ENCODE peak calls at places on chromosome 13, in five cellular contexts. H is mesenchymal stem cell, N is fibroblast of lung, C is thoracic aorta, V is cardiac muscle cell. O is an unnamed sample.
A peak's percentile ranks its signal among the peaks of the same experiment; 100 is the strongest.

GRCh38 chr13:31476266-31476665 is 263.1 kb upstream of the RXFP2 start:
- DNase-seq in H (no peak), N (peak; percentile 79), C (no peak), V (peak; percentile 35), O (no peak)

GRCh38 chr13:87344176-87344575 is 327.0 kb upstream of the SLITRK5 start:
- DNase-seq in H (no peak), N (no peak), C (no peak), V (no peak), O (peak; percentile 0)

GRCh38 chr13:23696610-23697009 is 126.4 kb downstream of the TNFRSF19 start:
- DNase-seq in H (no peak), N (no peak), C (no peak), V (no peak), O (peak; percentile 63)

GRCh38 chr13:73991884-73992283 is 142.3 kb downstream of the KLF12 start:
- DNase-seq in H (no peak), N (no peak), C (no peak), V (no peak), O (no peak)

GRCh38 chr13:45582533-45583076 is 32.9 kb downstream of the ERICH6B start:
- DNase-seq in H (no peak), N (no peak), C (no peak), V (no peak), O (no peak)

GRCh38 chr13:25203256-25203794 is 31.2 kb upstream of the AMER2 start:
- DNase-seq in H (no peak), N (no peak), C (no peak), V (no peak), O (peak; percentile 59)

GRCh38 chr13:112652512-112653458 is 37.1 kb upstream of the ATP11A start:
- DNase-seq in H (no peak), N (no peak), C (no peak), V (no peak), O (no peak)

GRCh38 chr13:106415427-106415826 is 120.0 kb downstream of the EFNB2 start:
- DNase-seq in H (peak; percentile 16), N (no peak), C (no peak), V (no peak), O (no peak)

GRCh38 chr13:51844862-51845573 is at the start of gene TMEM272:
- DNase-seq in H (peak; percentile 57), N (peak; percentile 30), C (no peak), V (peak; percentile 65), O (peak; percentile 91)

GRCh38 chr13:76552373-76552772 is 333.8 kb downstream of the KCTD12 start:
- DNase-seq in H (no peak), N (no peak), C (no peak), V (no peak), O (no peak)

GRCh38 chr13:114116734-114117133 is 15.7 kb downstream of the RASA3 start:
- DNase-seq in H (no peak), N (no peak), C (no peak), V (no peak), O (no peak)

GRCh38 chr13:109243311-109243951 is 543.0 kb downstream of the IRS2 start:
- DNase-seq in H (peak; percentile 92), N (peak; percentile 83), C (no peak), V (peak; percentile 53), O (no peak)

GRCh38 chr13:78241278-78241919 is 322.8 kb upstream of the EDNRB start:
- DNase-seq in H (peak; percentile 32), N (peak; percentile 60), C (no peak), V (peak; percentile 71), O (peak; percentile 13)

GRCh38 chr13:51193387-51193786 is 28.8 kb upstream of the FAM124A start:
- DNase-seq in H (no peak), N (no peak), C (no peak), V (no peak), O (no peak)

GRCh38 chr13:76912476-76912875 is 26.3 kb upstream of the KCTD12 start:
- DNase-seq in H (no peak), N (no peak), C (no peak), V (no peak), O (no peak)

GRCh38 chr13:62847520-62847919 is 1431.9 kb upstream of the PCDH20 start:
- DNase-seq in H (no peak), N (no peak), C (no peak), V (no peak), O (no peak)

GRCh38 chr13:45702869-45703391 is 810 bp downstream of the CBY2 start:
- DNase-seq in H (no peak), N (no peak), C (no peak), V (no peak), O (no peak)

GRCh38 chr13:19586904-19587634 is 25.7 kb upstream of the TPTE2 start:
- DNase-seq in H (no peak), N (peak; percentile 16), C (no peak), V (no peak), O (peak; percentile 36)

GRCh38 chr13:24916464-24916863 is 152.5 kb downstream of the RNF17 start:
- DNase-seq in H (no peak), N (no peak), C (no peak), V (no peak), O (no peak)

GRCh38 chr13:112997188-112998135 is 28.4 kb downstream of the MCF2L start:
- DNase-seq in H (no peak), N (no peak), C (no peak), V (no peak), O (no peak)

GRCh38 chr13:51803018-51803417 is 945 bp downstream of the DHRS12 start:
- DNase-seq in H (no peak), N (no peak), C (no peak), V (no peak), O (peak; percentile 63)

GRCh38 chr13:32001392-32001768 is 30.2 kb upstream of the FRY start:
- DNase-seq in H (peak; percentile 65), N (peak; percentile 54), C (no peak), V (peak; percentile 32), O (peak; percentile 72)

GRCh38 chr13:36915106-36915505 is 4.9 kb downstream of the SMAD9 start:
- DNase-seq in H (no peak), N (no peak), C (no peak), V (no peak), O (no peak)

DNA sequence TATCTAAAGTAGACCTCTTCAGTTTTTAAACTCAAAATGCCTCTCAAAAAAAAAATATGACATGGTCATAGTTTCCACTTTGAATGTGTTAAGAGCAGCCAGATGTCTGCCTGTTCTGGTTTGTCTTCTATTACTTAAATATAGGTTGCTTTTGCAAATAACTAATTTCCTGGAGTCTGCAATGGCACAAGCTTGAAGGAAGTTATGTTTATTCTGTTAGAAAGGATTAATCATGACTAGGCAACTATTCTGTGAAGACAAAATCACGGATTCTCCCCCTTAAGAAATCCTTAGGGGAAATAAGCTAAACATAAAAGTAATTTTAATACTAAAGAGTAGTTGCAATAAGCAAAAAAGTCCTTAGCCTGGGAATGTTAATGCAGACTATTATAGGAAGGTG is 26.3 kb downstream of the SKA3 start:
- DNase-seq in H (peak; percentile 31), N (no peak), C (no peak), V (no peak), O (no peak)
- H3K4me3 ChIP-seq in H (no peak overlapping the region), N (no peak overlapping the region), C (no peak overlapping the region), V (no peak overlapping the region), O (no peak overlapping the region)

GRCh38 chr13:43268632-43269031 is 245.2 kb downstream of the DNAJC15 start:
- DNase-seq in H (no peak), N (no peak), C (no peak), V (peak; percentile 75), O (no peak)

GRCh38 chr13:43270043-43270830 is 246.9 kb downstream of the DNAJC15 start:
- DNase-seq in H (peak; percentile 37), N (peak; percentile 46), C (no peak), V (no peak), O (no peak)

GRCh38 chr13:43267916-43268315 is 244.5 kb downstream of the DNAJC15 start:
- DNase-seq in H (no peak), N (no peak), C (no peak), V (no peak), O (no peak)

GRCh38 chr13:43266953-43267615 is 243.7 kb downstream of the DNAJC15 start:
- DNase-seq in H (no peak), N (no peak), C (no peak), V (no peak), O (no peak)

GRCh38 chr13:43269037-43269476 is 245.7 kb downstream of the DNAJC15 start:
- DNase-seq in H (peak; percentile 94), N (peak; percentile 98), C (no peak), V (peak; percentile 44), O (no peak)
- H3K4me3 ChIP-seq in H (no peak overlapping the region), N (no peak overlapping the region), C (peak overlapping the region; percentile 30), V (no peak overlapping the region), O (no peak overlapping the region)

GRCh38 chr13:33292712-33293111 is 7.2 kb upstream of the STARD13 start:
- DNase-seq in H (no peak), N (no peak), C (no peak), V (no peak), O (no peak)
- H3K4me3 ChIP-seq in H (no peak overlapping the region), N (no peak overlapping the region), C (peak overlapping the region; percentile 39), V (no peak overlapping the region), O (no peak overlapping the region)

GRCh38 chr13:100675660-100676129 is 1.1 kb upstream of the TMTC4 start:
- DNase-seq in H (no peak), N (no peak), C (no peak), V (no peak), O (no peak)
- H3K4me3 ChIP-seq in H (no peak overlapping the region), N (peak overlapping the region; percentile 70), C (peak overlapping the region; percentile 91), V (peak overlapping the region; percentile 74), O (peak overlapping the region; percentile 76)

GRCh38 chr13:26558912-26559485 is 1.5 kb downstream of the WASF3 start:
- DNase-seq in H (no peak), N (no peak), C (no peak), V (peak; percentile 30), O (no peak)
- H3K4me3 ChIP-seq in H (no peak overlapping the region), N (peak overlapping the region; percentile 83), C (peak overlapping the region; percentile 91), V (peak overlapping the region; percentile 98), O (no peak overlapping the region)

GRCh38 chr13:49638416-49639072 is 10.2 kb downstream of the ARL11 start:
- DNase-seq in H (no peak), N (no peak), C (no peak), V (no peak), O (no peak)

GRCh38 chr13:49637989-49638388 is 9.7 kb downstream of the ARL11 start:
- DNase-seq in H (no peak), N (no peak), C (no peak), V (no peak), O (no peak)

GRCh38 chr13:49636705-49637104 is 8.4 kb downstream of the ARL11 start:
- DNase-seq in H (no peak), N (no peak), C (no peak), V (no peak), O (no peak)

GRCh38 chr13:49633687-49634086 is 5.4 kb downstream of the ARL11 start:
- DNase-seq in H (no peak), N (no peak), C (no peak), V (no peak), O (no peak)

DNA sequence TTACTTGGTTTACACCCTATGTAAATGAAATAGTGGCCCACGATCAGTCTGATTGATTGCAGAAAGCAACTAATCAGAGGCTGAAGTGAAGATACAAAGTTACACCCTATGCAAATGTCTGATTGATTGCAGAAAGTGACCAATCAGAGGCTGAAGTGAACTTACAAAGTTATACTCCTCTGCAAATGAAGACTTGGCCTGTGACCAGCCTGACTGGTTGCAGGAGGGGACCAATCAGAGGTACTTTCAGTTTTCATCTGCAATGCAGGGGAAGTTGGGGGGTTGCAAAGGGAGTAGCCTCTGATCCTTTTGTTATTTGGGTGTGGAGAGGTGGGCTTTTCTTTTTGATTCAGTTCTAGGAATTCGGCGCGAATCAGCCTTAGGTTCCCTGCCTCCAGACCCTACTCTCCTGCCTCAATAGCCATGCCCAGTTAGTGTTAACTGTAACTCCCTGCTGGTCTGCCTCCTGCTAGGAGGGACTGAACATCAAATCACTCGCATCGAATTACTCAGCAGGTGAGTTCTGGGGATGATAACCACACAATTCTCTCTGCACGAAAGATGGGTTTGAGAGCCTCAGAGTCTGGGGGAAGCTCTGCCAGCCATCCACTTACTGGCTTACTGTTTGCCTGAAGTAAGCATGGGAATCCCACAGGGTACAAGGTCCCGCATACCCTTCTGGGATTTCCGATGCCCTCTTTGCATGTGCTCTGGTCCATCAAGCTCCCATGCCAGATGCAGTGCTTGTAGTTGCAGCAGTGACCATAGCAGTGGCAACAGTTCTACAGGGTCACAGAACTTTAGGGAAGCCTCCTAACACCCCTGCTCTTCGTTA is 7.5 kb downstream of the ARL11 start:
- DNase-seq in H (peak; percentile 47), N (peak; percentile 51), C (no peak), V (peak; percentile 36), O (peak; percentile 41)
- H3K4me3 ChIP-seq in H (no peak overlapping the region), N (peak overlapping the region; percentile 23), C (peak overlapping the region; percentile 51), V (no peak overlapping the region), O (peak overlapping the region; percentile 39)

O was measured in H7.